ENCODE peak calls at places on chromosomes 2 and 18, in four cellular contexts. One of them, this sample, is unnamed.

GRCh38 chr2:138827426-138828054 is 47.4 kb upstream of the NXPH2 start:
- DNase-seq in SJSA1: peak; percentile 28
- DNase-seq in cardiac muscle cell: peak; percentile 77
- DNase-seq in K562: peak; percentile 44
- DNase-seq in this sample: no peak

GRCh38 chr2:241432824-241433448 is 75.4 kb downstream of the STK25 start:
- DNase-seq in SJSA1: no peak
- DNase-seq in cardiac muscle cell: no peak
- DNase-seq in K562: no peak
- DNase-seq in this sample: no peak

GRCh38 chr2:25419678-25420242 is 78.0 kb upstream of the DNMT3A start:
- DNase-seq in SJSA1: no peak
- DNase-seq in cardiac muscle cell: no peak
- DNase-seq in K562: no peak
- DNase-seq in this sample: no peak

GRCh38 chr2:86378469-86378868 is 41.0 kb upstream of the REEP1 start:
- DNase-seq in SJSA1: no peak
- DNase-seq in cardiac muscle cell: no peak
- DNase-seq in K562: no peak
- DNase-seq in this sample: no peak

GRCh38 chr2:70685771-70686171 is 82.2 kb downstream of the ADD2 start:
- DNase-seq in SJSA1: no peak
- DNase-seq in cardiac muscle cell: peak; percentile 8
- DNase-seq in K562: peak; percentile 44
- DNase-seq in this sample: no peak

GRCh38 chr18:7234061-7234460 is 3.2 kb downstream of the LRRC30 start:
- DNase-seq in SJSA1: no peak
- DNase-seq in cardiac muscle cell: no peak
- DNase-seq in K562: no peak
- DNase-seq in this sample: no peak

GRCh38 chr18:50315100-50315871 is 27.8 kb upstream of the CXXC1 start:
- DNase-seq in SJSA1: no peak
- DNase-seq in cardiac muscle cell: no peak
- DNase-seq in K562: no peak
- DNase-seq in this sample: no peak

GRCh38 chr2:207352978-207353377 is 176.8 kb upstream of the CREB1 start:
- DNase-seq in SJSA1: no peak
- DNase-seq in cardiac muscle cell: peak; percentile 15
- DNase-seq in K562: peak; percentile 15
- DNase-seq in this sample: no peak

GRCh38 chr18:49668583-49669290 is 106.9 kb downstream of the LIPG start:
- DNase-seq in SJSA1: no peak
- DNase-seq in cardiac muscle cell: peak; percentile 91
- DNase-seq in K562: no peak
- DNase-seq in this sample: no peak

GRCh38 chr2:240251848-240252190 is 111.4 kb upstream of the OTOS start:
- DNase-seq in SJSA1: no peak
- DNase-seq in cardiac muscle cell: no peak
- DNase-seq in K562: no peak
- DNase-seq in this sample: no peak

DNA sequence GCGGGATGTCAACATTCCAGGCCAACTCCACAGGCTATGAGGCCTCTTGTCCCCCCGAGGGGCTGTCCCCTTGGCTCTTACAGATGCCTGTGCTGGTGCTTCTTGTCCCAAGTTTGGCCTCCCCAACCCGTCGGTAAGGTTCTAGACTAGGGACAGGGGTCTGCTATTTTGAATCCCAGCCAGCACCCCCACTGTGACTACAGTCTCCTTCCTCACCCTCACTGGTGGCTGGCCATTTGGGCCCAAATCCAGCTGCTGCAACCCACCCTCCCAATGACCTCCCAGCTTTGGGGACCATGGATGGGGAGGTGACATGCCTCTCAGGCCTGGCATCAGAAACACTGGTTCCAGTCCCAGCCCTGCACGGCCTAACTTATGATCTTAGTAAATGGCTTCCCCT is 18.7 kb downstream of the CFAP65 start:
- DNase-seq in SJSA1: no peak
- DNase-seq in cardiac muscle cell: no peak
- DNase-seq in K562: no peak
- DNase-seq in this sample: no peak
- H3K27me3 ChIP-seq in SJSA1: peaks cover 39% of the 10 kb centered on the region
- H3K27me3 ChIP-seq in cardiac muscle cell: peaks cover 36% of the 10 kb centered on the region
- H3K27me3 ChIP-seq in K562: no peaks in the 10 kb centered on the region
- H3K27me3 ChIP-seq in this sample: no peaks in the 10 kb centered on the region

DNA sequence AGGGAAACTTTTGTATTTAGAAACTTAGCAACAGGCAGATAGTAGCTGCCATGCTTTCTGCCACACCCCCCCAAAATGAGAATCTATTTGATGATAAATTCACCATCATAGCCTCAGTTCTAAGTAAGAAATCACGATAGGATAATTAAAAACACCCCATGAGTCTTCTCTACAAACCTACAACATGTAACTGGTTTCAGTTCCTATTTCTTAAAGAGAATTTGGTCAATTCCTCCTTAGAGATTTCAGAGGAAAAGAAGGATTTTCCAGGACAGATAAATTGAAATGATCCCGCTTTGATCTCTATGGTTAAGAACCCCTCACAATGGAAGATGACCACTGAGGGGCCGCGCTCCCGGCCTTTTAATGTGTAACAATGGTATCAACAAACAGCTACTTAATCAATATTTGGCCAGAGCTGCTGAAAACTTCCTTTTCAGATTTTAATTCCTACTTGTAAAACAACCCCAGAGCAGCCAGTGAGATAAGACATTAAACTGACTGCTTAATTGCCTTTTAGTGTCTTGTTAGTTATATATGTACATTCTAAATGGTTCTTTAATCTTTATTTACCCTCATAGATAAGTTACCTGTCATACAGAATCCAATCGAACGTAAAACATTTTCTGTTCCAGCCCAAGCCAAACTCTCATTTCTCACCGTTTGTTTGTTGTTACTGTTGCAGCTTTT is 10.1 kb downstream of the PAX3 start:
- DNase-seq in SJSA1: no peak
- DNase-seq in cardiac muscle cell: no peak
- DNase-seq in K562: no peak
- DNase-seq in this sample: no peak
- H3K27me3 ChIP-seq in SJSA1: peaks cover 29% of the 10 kb centered on the region
- H3K27me3 ChIP-seq in cardiac muscle cell: peaks cover 80% of the 10 kb centered on the region
- H3K27me3 ChIP-seq in K562: no peaks in the 10 kb centered on the region
- H3K27me3 ChIP-seq in this sample: peaks cover 57% of the 10 kb centered on the region

GRCh38 chr18:37494406-37494805 is 71.2 kb downstream of the CELF4 start:
- DNase-seq in SJSA1: no peak
- DNase-seq in cardiac muscle cell: no peak
- DNase-seq in K562: no peak
- DNase-seq in this sample: no peak
- H3K27me3 ChIP-seq in SJSA1: peaks cover 4% of the 10 kb centered on the region
- H3K27me3 ChIP-seq in cardiac muscle cell: peaks cover 16% of the 10 kb centered on the region
- H3K27me3 ChIP-seq in K562: no peaks in the 10 kb centered on the region
- H3K27me3 ChIP-seq in this sample: no peaks in the 10 kb centered on the region

DNA sequence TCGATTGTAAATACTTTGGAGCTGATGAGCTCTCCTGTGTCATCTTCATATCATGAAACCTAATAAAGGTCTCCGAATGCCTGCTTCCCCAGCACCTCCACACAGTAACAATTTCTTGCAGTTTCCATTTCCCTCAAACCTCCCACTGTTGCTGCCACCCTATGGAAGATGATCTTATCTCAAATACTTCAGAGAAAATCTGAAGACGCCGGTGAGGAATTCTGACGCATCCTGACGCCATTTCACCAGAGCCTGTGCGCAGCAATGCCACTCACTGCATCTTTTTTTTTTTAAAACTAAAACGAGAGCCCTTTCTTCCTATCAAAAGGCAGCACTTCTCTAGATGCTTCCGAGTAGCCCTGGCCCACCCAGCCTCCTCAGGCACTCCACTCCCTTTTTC is 31.9 kb upstream of the GNAL start:
- DNase-seq in SJSA1: no peak
- DNase-seq in cardiac muscle cell: no peak
- DNase-seq in K562: no peak
- DNase-seq in this sample: no peak
- H3K27me3 ChIP-seq in SJSA1: peaks cover 25% of the 10 kb centered on the region
- H3K27me3 ChIP-seq in cardiac muscle cell: peaks cover 18% of the 10 kb centered on the region
- H3K27me3 ChIP-seq in K562: peaks cover 17% of the 10 kb centered on the region
- H3K27me3 ChIP-seq in this sample: no peaks in the 10 kb centered on the region

DNA sequence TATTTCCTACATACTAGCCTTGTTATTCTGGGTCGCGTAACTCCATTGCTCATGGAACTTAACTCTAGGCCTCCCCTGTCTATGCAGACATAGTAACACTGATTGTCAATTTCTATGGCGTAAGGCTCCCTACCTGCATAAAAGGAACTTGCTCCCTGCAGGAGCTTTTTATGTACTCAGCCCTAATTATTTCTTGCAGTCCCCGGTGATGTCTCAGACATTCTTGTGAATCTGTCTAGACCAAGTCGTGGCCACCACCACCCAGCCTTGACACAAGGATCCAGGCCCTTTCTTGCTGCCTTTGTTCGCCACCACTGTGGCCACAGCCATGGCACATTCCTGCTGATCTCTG is 189.5 kb upstream of the CTAGE1 start:
- DNase-seq in SJSA1: no peak
- DNase-seq in cardiac muscle cell: no peak
- DNase-seq in K562: no peak
- DNase-seq in this sample: no peak
- H3K27me3 ChIP-seq in SJSA1: peaks cover 4% of the 10 kb centered on the region
- H3K27me3 ChIP-seq in cardiac muscle cell: no peaks in the 10 kb centered on the region
- H3K27me3 ChIP-seq in K562: peaks cover 11% of the 10 kb centered on the region
- H3K27me3 ChIP-seq in this sample: no peaks in the 10 kb centered on the region

DNA sequence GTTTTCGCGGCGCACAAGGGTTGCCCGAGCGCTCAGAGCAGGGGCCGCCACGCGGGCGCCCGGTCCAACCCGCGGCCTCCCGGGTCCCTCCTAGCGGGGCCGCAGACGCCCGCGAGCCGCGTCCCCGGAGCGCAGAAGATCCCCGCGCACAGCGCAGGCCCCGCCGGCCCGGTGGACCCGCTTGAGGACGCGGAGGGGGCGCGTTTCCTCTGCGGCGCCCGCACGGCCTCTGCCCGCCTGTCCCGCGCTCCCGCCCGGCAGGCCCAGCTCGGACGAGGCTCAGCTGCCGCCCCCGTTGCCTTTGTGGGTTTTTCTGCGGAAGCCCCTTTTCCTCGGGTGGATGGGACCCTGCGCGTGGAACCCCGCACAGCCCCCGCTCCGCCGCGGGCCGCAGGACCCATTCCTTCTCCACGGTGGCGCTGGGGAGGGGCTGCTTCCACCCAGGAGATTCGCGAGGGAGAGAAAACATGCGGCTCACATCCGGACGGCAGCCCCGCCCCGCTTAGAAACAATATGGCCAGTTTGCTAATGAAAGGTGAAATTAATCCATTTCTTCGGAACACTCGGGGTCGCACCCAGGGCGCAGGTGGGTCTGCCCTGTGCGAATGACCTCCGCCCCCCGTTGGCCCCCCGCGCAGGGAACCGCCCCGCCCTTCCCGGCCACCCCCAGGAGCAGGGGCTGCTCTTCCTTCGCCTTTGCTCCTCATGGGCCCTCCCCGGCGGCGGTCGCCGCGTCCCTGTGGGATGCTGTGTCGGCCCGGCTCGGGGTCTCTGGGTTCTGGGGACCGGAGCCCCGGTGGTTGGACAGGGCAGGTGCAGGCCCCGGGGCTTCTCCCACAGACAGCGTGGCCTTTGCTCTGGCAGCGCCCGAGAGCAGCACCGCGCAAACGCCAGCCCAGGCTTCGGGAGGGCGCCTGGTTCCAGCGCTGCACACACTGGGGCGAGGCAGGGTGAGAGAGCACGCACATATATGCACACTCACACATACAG is 9.3 kb upstream of the KCNG2 start:
- DNase-seq in SJSA1: no peak
- DNase-seq in cardiac muscle cell: peak; percentile 58
- DNase-seq in K562: no peak
- DNase-seq in this sample: no peak
- H3K27me3 ChIP-seq in SJSA1: peaks cover 34% of the 10 kb centered on the region
- H3K27me3 ChIP-seq in cardiac muscle cell: peaks cover 92% of the 10 kb centered on the region
- H3K27me3 ChIP-seq in K562: peaks cover 25% of the 10 kb centered on the region
- H3K27me3 ChIP-seq in this sample: peaks cover 26% of the 10 kb centered on the region

GRCh38 chr2:219331560-219332213 is 857 bp downstream of the RESP18 start:
- DNase-seq in SJSA1: no peak
- DNase-seq in cardiac muscle cell: peak; percentile 58
- DNase-seq in K562: peak; percentile 62
- DNase-seq in this sample: no peak

GRCh38 chr2:219327719-219328118 is 4.8 kb downstream of the RESP18 start:
- DNase-seq in SJSA1: no peak
- DNase-seq in cardiac muscle cell: no peak
- DNase-seq in K562: no peak
- DNase-seq in this sample: no peak

GRCh38 chr2:219335373-219335786 is 2.8 kb upstream of the RESP18 start:
- DNase-seq in SJSA1: no peak
- DNase-seq in cardiac muscle cell: no peak
- DNase-seq in K562: no peak
- DNase-seq in this sample: peak; percentile 26

GRCh38 chr2:219332542-219332941 is at the start of gene RESP18:
- DNase-seq in SJSA1: no peak
- DNase-seq in cardiac muscle cell: no peak
- DNase-seq in K562: no peak
- DNase-seq in this sample: no peak
- H3K27me3 ChIP-seq in SJSA1: peaks cover 26% of the 10 kb centered on the region
- H3K27me3 ChIP-seq in cardiac muscle cell: peaks cover 96% of the 10 kb centered on the region
- H3K27me3 ChIP-seq in K562: no peaks in the 10 kb centered on the region
- H3K27me3 ChIP-seq in this sample: peaks cover 4% of the 10 kb centered on the region

DNA sequence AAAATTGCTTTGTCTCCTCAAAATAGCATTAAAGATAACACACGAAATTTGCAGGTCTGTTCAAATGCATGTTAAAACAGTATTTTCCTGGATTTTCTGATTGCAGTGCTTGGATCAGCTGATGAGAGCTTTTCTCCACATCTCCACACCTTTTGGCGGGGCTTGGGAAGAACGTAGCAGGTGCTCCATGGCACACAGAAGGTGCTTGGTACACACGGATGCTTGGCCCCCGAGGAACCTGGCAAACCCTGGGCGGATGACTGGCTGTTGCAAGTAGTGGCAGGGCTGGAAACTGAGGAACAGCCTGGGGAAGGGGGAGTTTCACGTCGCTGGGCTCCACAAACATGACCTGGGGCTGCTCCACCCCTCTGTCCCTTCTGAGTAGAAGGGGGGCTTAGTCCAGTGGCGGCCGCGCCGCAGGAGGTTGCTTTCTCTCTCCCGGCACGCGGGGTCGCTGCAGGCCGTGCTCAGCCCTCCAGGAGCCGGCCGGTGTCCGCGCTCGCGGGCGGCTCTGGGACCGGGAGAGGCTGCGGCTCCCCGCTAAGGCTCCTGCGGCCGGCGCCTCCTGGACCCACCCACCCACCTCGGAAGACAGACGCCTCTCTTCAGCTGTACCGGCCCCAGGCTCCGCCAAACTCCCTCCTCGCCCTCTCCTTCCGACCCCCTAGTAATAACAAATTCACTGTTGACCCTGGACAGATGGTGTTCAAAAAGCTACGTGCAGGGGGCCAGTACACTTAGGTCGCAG is 69.3 kb downstream of the MARCO start:
- DNase-seq in SJSA1: peak; percentile 38
- DNase-seq in cardiac muscle cell: peak; percentile 62
- DNase-seq in K562: peak; percentile 73
- DNase-seq in this sample: no peak
- H3K27me3 ChIP-seq in SJSA1: peaks cover 27% of the 10 kb centered on the region
- H3K27me3 ChIP-seq in cardiac muscle cell: peaks cover 44% of the 10 kb centered on the region
- H3K27me3 ChIP-seq in K562: peaks cover 5% of the 10 kb centered on the region
- H3K27me3 ChIP-seq in this sample: no peaks in the 10 kb centered on the region

GRCh38 chr2:11533278-11534077 is at the start of gene GREB1:
- DNase-seq in SJSA1: no peak
- DNase-seq in cardiac muscle cell: no peak
- DNase-seq in K562: no peak
- DNase-seq in this sample: no peak
- H3K27me3 ChIP-seq in SJSA1: peaks cover 16% of the 10 kb centered on the region
- H3K27me3 ChIP-seq in cardiac muscle cell: no peaks in the 10 kb centered on the region
- H3K27me3 ChIP-seq in K562: peaks cover 30% of the 10 kb centered on the region
- H3K27me3 ChIP-seq in this sample: no peaks in the 10 kb centered on the region